ENCODE peak calls at places on chromosomes 13 and 19, in five cellular contexts. C, E, I, Q and G are unnamed samples.

GRCh38 chr13:91245283-91245682 is 102.2 kb upstream of the MIR17HG start:
- DNase-seq in Q (no peak), C (no peak), I (no peak), E (no peak), G (no peak)

GRCh38 chr13:90943961-90944360 is 403.5 kb upstream of the MIR17HG start:
- DNase-seq in I (no peak), C (no peak), E (no peak), Q (no peak), G (no peak)

GRCh38 chr19:38596057-38596981 is 21.4 kb downstream of the MAP4K1 start:
- DNase-seq in E (no peak), Q (peak; percentile 20), C (peak; percentile 97), I (peak; percentile 100), G (no peak)

GRCh38 chr19:38657633-38658222 is 10.3 kb downstream of the ACTN4 start:
- DNase-seq in Q (no peak), I (no peak), C (no peak), E (no peak), G (no peak)

GRCh38 chr13:77740931-77741586 is 43.6 kb downstream of the SLAIN1 start:
- DNase-seq in C (no peak), Q (no peak), E (no peak), I (no peak), G (no peak)

GRCh38 chr19:6740589-6741348 is 1.3 kb downstream of the TRIP10 start:
- DNase-seq in I (no peak), E (no peak), C (peak; percentile 42), Q (no peak), G (no peak)

GRCh38 chr19:39499082-39499642 is 415 bp downstream of the DLL3 start:
- DNase-seq in Q (no peak), I (peak; percentile 80), E (no peak), C (no peak), G (no peak)

GRCh38 chr13:23876265-23876664 is 12.9 kb downstream of the MIPEP start:
- DNase-seq in Q (no peak), I (no peak), E (no peak), C (no peak), G (no peak)

GRCh38 chr19:4043410-4043809 is 23.3 kb downstream of the ZBTB7A start:
- DNase-seq in E (no peak), C (no peak), Q (no peak), I (no peak), G (no peak)

GRCh38 chr19:40697007-40697406 is 6.6 kb upstream of the NUMBL start:
- DNase-seq in Q (no peak), E (no peak), C (no peak), I (no peak), G (no peak)

GRCh38 chr19:19126102-19126501 is 12.2 kb downstream of the TMEM161A start:
- DNase-seq in I (no peak), E (no peak), Q (no peak), C (no peak), G (no peak)

GRCh38 chr19:3095375-3096191 is 1.4 kb downstream of the GNA11 start:
- DNase-seq in E (no peak), Q (peak; percentile 62), C (peak; percentile 40), I (peak; percentile 68), G (no peak)

GRCh38 chr19:33436360-33437345 is 63.1 kb downstream of the CEBPG start:
- DNase-seq in Q (no peak), C (no peak), E (no peak), I (no peak), G (no peak)

GRCh38 chr19:39400997-39401548 is 5.6 kb upstream of the ZFP36 start:
- DNase-seq in C (no peak), E (no peak), Q (no peak), I (no peak), G (no peak)

GRCh38 chr13:99356216-99357089 is 49.3 kb upstream of the GPR183 start:
- DNase-seq in I (peak; percentile 40), E (peak; percentile 35), C (no peak), Q (no peak), G (peak; percentile 29)

GRCh38 chr19:19405919-19406877 is 723 bp downstream of the GATAD2A start:
- DNase-seq in Q (no peak), E (no peak), C (peak; percentile 54), I (peak; percentile 78), G (no peak)

GRCh38 chr13:48012668-48013067 is 11.6 kb upstream of the SUCLA2 start:
- DNase-seq in Q (no peak), C (no peak), I (no peak), E (no peak), G (no peak)

GRCh38 chr13:46675016-46675415 is 121.9 kb downstream of the ESD start:
- DNase-seq in E (no peak), Q (no peak), C (no peak), I (no peak), G (no peak)

GRCh38 chr13:105848494-105848893 is 687.0 kb downstream of the EFNB2 start:
- DNase-seq in Q (no peak), E (no peak), I (no peak), C (no peak), G (no peak)

GRCh38 chr19:19348266-19348665 is 27.6 kb downstream of the MAU2 start:
- DNase-seq in Q (no peak), E (no peak), C (no peak), I (no peak), G (no peak)

GRCh38 chr13:114025432-114026127 is 51.7 kb upstream of the C13orf46 start:
- DNase-seq in C (peak; percentile 12), E (no peak), Q (no peak), I (no peak), G (no peak)

GRCh38 chr13:72983085-72983768 is 75.6 kb upstream of the KLF5 start:
- DNase-seq in C (no peak), E (no peak), I (no peak), Q (peak; percentile 30), G (no peak)

GRCh38 chr13:98496239-98496668 is 80.7 kb downstream of the STK24 start:
- DNase-seq in E (no peak), C (no peak), Q (peak; percentile 27), I (no peak), G (no peak)

GRCh38 chr13:24168392-24168750 is 7.9 kb downstream of the SPATA13 start:
- DNase-seq in C (no peak), E (no peak), Q (no peak), I (no peak), G (no peak)

GRCh38 chr19:54364775-54365257 is at the start of gene LAIR1:
- DNase-seq in C (no peak), I (no peak), E (no peak), Q (no peak), G (no peak)

GRCh38 chr19:40262422-40262821 is 22.7 kb downstream of the AKT2 start:
- DNase-seq in E (no peak), I (no peak), C (no peak), Q (no peak), G (no peak)

GRCh38 chr19:49857061-49857833 is 6.3 kb downstream of the PTOV1 start:
- DNase-seq in Q (no peak), C (no peak), E (no peak), I (no peak), G (no peak)

GRCh38 chr13:86581711-86582110 is 782.5 kb upstream of the SLITRK6 start:
- DNase-seq in E (no peak), Q (no peak), I (no peak), C (no peak), G (no peak)

GRCh38 chr13:80235131-80235530 is 105.8 kb downstream of the SPRY2 start:
- DNase-seq in C (no peak), Q (no peak), I (no peak), E (no peak), G (no peak)

GRCh38 chr19:47436712-47437401 is 17.5 kb upstream of the MEIS3 start:
- DNase-seq in Q (peak; percentile 50), C (peak; percentile 79), E (peak; percentile 78), I (peak; percentile 96), G (peak; percentile 72)

GRCh38 chr13:39132286-39132685 is 94.0 kb downstream of the NHLRC3 start:
- DNase-seq in I (no peak), E (no peak), Q (no peak), C (no peak), G (no peak)

GRCh38 chr13:94322925-94323324 is 156.6 kb downstream of the DCT start:
- DNase-seq in I (no peak), Q (no peak), C (no peak), E (no peak), G (no peak)

GRCh38 chr13:29111446-29111845 is 291.3 kb downstream of the MTUS2 start:
- DNase-seq in Q (no peak), E (no peak), C (no peak), I (no peak), G (no peak)

GRCh38 chr19:50333235-50333736 is 4.1 kb upstream of the KCNC3 start:
- DNase-seq in E (no peak), I (peak; percentile 93), Q (peak; percentile 72), C (peak; percentile 89), G (peak; percentile 76)

GRCh38 chr19:32296694-32297093 is 48.7 kb upstream of the ZNF507 start:
- DNase-seq in Q (no peak), C (no peak), I (no peak), E (no peak), G (no peak)

GRCh38 chr13:60226507-60226906 is 62.8 kb upstream of the DIAPH3 start:
- DNase-seq in C (peak; percentile 49), I (no peak), Q (peak; percentile 15), E (no peak), G (no peak)

GRCh38 chr13:52786747-52787146 is 47.1 kb upstream of the CNMD start:
- DNase-seq in Q (no peak), C (no peak), I (no peak), E (no peak), G (no peak)

GRCh38 chr13:74891610-74892009 is 590.4 kb downstream of the TBC1D4 start:
- DNase-seq in Q (no peak), C (no peak), I (no peak), E (no peak), G (no peak)

GRCh38 chr13:93230466-93230865 is 3.9 kb downstream of the GPC6 start:
- DNase-seq in Q (peak; percentile 55), I (no peak), E (no peak), C (no peak), G (no peak)

GRCh38 chr13:51628059-51628852 is 44.0 kb downstream of the WDFY2 start:
- DNase-seq in I (no peak), C (no peak), E (no peak), Q (no peak), G (no peak)
- TF ChIP-seq POLR2AphosphoS5 in I (no peak), C (no peak), E (no peak), Q (no peak), G (no peak)

GRCh38 chr19:45492627-45493470 is 4.0 kb downstream of the RTN2 start:
- DNase-seq in E (no peak), C (peak; percentile 90), I (peak; percentile 89), Q (peak; percentile 68), G (peak; percentile 64)
- TF ChIP-seq TAF1 in E (no peak), C (peak; percentile 29), I (no peak), Q (no peak), G (no peak)

DNA sequence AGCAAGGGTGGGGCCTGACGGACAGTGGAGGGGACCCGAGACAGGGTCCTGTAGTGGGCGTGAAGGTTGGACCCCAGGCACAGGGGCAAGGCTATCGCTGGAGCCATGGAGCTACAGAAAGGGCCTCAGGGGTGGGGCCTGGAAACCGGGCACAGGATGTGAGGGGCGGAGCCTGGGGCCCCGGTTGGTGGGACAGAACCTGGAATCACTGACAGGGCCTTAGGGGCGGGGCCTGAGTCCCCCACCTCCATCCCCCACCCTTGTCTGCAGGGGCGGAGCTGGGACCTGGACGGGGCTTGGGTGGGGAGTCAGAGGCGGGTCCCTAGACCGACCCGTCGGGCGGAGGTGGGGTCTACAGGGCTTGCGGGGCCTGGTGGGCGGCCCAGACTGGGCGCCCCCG is 26.0 kb downstream of the DCAF15 start:
- DNase-seq in Q (no peak), E (no peak), I (peak; percentile 98), C (peak; percentile 51), G (no peak)
- TF ChIP-seq POLR2A in Q (no peak), E (no peak), I (no peak), C (no peak), G (no peak)

GRCh38 chr13:45349438-45349837 is 8.5 kb upstream of the TPT1 start:
- DNase-seq in I (no peak), E (no peak), Q (no peak), C (no peak), G (no peak)
- TF ChIP-seq POLR2AphosphoS5 in I (no peak), E (no peak), Q (no peak), C (no peak), G (no peak)